ENCODE peak calls at places on chromosomes 2 and 18, in six cellular contexts. E, R, Y, F, D and H are unnamed samples.

GRCh38 chr2:74099271-74099670 is 48.4 kb downstream of the BOLA3 start:
- DNase-seq in E (no peak), R (no peak), Y (no peak), F (no peak), D (no peak), H (no peak)

GRCh38 chr18:10687161-10687925 is 161.5 kb downstream of the NAPG start:
- DNase-seq in E (no peak), R (no peak), Y (no peak), F (no peak), D (no peak), H (no peak)

GRCh38 chr2:735670-736218 is 58.5 kb upstream of the TMEM18 start:
- DNase-seq in E (no peak), R (no peak), Y (no peak), F (no peak), D (no peak), H (no peak)

GRCh38 chr2:116513991-116514390 is 1300.5 kb upstream of the DDX18 start:
- DNase-seq in E (no peak), R (no peak), Y (no peak), F (no peak), D (no peak), H (no peak)

GRCh38 chr2:190970170-190970569 is 43.8 kb downstream of the STAT1 start:
- DNase-seq in E (no peak), R (no peak), Y (no peak), F (no peak), D (no peak), H (no peak)

GRCh38 chr2:210000464-210001324 is 1.7 kb upstream of the RPE start:
- DNase-seq in E (no peak), R (no peak), Y (no peak), F (no peak), D (no peak), H (no peak)

GRCh38 chr2:152062130-152063091 is 36.4 kb downstream of the CACNB4 start:
- DNase-seq in E (no peak), R (peak; percentile 39), Y (no peak), F (no peak), D (no peak), H (no peak)

GRCh38 chr2:1405124-1405523 is 8.1 kb upstream of the TPO start:
- DNase-seq in E (no peak), R (no peak), Y (no peak), F (no peak), D (no peak), H (no peak)

GRCh38 chr18:14945286-14945685 is 197.3 kb downstream of the ANKRD30B start:
- DNase-seq in E (no peak), R (no peak), Y (no peak), F (peak; percentile 17), D (no peak), H (no peak)

GRCh38 chr2:236103981-236104380 is 64.2 kb downstream of the GBX2 start:
- DNase-seq in E (no peak), R (no peak), Y (no peak), F (no peak), D (no peak), H (no peak)

GRCh38 chr2:63581266-63581961 is 6.9 kb downstream of the WDPCP start:
- DNase-seq in E (peak; percentile 61), R (no peak), Y (peak; percentile 66), F (no peak), D (no peak), H (no peak)

GRCh38 chr2:64482765-64483504 is 29.0 kb downstream of the LGALSL start:
- DNase-seq in E (no peak), R (no peak), Y (no peak), F (no peak), D (no peak), H (peak; percentile 94)

GRCh38 chr2:99878951-99879350 is 263.4 kb downstream of the AFF3 start:
- DNase-seq in E (no peak), R (no peak), Y (peak; percentile 84), F (no peak), D (no peak), H (no peak)

GRCh38 chr2:219451626-219452360 is 17.1 kb downstream of the SPEG start:
- DNase-seq in E (peak; percentile 78), R (no peak), Y (no peak), F (no peak), D (no peak), H (no peak)

GRCh38 chr2:150424361-150424760 is 63.1 kb downstream of the RND3 start:
- DNase-seq in E (no peak), R (no peak), Y (peak; percentile 54), F (no peak), D (no peak), H (no peak)

GRCh38 chr2:86185517-86186212 is 9.6 kb downstream of the IMMT start:
- DNase-seq in E (no peak), R (no peak), Y (peak; percentile 16), F (no peak), D (no peak), H (no peak)

GRCh38 chr18:42328931-42329330 is 373.9 kb downstream of the PIK3C3 start:
- DNase-seq in E (no peak), R (no peak), Y (no peak), F (no peak), D (no peak), H (no peak)

GRCh38 chr2:96233880-96234316 is 25.3 kb upstream of the STARD7 start:
- DNase-seq in E (no peak), R (peak; percentile 81), Y (no peak), F (no peak), D (no peak), H (no peak)

GRCh38 chr2:146661494-146662096 is 1183.2 kb upstream of the ACVR2A start:
- DNase-seq in E (no peak), R (peak; percentile 16), Y (peak; percentile 56), F (no peak), D (no peak), H (no peak)

GRCh38 chr2:109435866-109436634 is 177.7 kb downstream of the SEPTIN10 start:
- DNase-seq in E (peak; percentile 74), R (no peak), Y (no peak), F (no peak), D (no peak), H (no peak)

GRCh38 chr2:9699139-9699823 is 68.5 kb upstream of the YWHAQ start:
- DNase-seq in E (no peak), R (no peak), Y (no peak), F (no peak), D (no peak), H (no peak)

GRCh38 chr2:175864131-175864728 is 137.8 kb downstream of the LNPK start:
- DNase-seq in E (no peak), R (no peak), Y (no peak), F (no peak), D (no peak), H (no peak)
- TF ChIP-seq CTCF in E (no peak), R (no peak), Y (no peak), F (no peak), D (no peak), H (no peak)

GRCh38 chr2:240298316-240298790 is 137.1 kb upstream of the GPC1 start:
- DNase-seq in E (no peak), R (no peak), Y (no peak), F (no peak), D (no peak), H (no peak)

GRCh38 chr2:240300261-240300821 is 135.1 kb upstream of the GPC1 start:
- DNase-seq in E (peak; percentile 46), R (no peak), Y (no peak), F (peak; percentile 37), D (peak; percentile 28), H (no peak)

GRCh38 chr2:240297553-240298315 is 137.7 kb upstream of the GPC1 start:
- DNase-seq in E (peak; percentile 56), R (no peak), Y (no peak), F (no peak), D (no peak), H (no peak)

GRCh38 chr2:240299710-240300068 is 135.8 kb upstream of the GPC1 start:
- DNase-seq in E (peak; percentile 53), R (no peak), Y (no peak), F (peak; percentile 27), D (peak; percentile 27), H (no peak)

DNA sequence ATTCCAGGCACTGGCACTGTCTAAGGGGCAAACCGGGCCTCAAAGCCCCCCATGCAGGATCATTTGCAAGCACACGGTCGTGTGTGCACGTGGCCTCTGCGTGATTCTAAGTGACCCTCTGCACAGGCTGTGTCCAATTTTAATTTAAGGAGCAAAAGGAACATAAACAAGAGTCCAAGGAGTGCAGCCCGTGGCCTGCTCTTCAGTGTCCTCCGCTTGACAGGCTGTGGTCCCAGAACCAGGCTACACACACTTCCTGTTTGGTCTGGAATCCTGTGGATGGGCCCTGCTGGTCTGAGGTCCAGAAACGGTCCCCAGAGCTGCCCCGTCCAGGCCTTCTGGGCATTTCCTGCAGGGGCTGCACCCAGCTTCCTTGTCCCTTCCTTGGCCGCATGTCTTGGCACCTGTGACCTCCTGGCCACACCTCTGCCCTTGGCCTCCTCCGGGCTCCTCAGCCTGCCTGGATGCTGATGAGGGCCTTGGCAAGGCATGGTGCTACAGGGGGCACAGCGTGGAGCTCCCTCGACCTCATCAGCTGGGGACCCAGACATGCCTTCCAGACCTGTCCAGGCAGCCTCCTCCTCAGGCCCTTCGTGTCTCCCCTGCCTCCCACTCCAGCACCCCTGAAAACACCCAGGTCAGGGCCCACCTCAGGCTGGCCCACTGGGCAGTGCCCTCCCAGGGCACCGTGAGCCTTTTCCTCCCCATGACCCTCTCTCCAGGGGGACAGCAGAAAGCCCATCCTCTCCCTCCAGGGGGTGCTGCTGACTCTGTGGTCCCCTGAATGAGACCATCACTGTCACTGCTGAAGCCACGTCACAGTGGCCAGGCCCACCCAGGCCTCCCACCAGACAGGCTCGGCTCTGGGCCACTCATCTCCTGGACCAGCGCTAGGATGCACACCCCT is 136.4 kb upstream of the GPC1 start:
- DNase-seq in E (peak; percentile 47), R (no peak), Y (no peak), F (no peak), D (no peak), H (no peak)
- TF ChIP-seq CTCF in E (no peak), R (no peak), Y (no peak), F (no peak), D (no peak), H (no peak)

DNA sequence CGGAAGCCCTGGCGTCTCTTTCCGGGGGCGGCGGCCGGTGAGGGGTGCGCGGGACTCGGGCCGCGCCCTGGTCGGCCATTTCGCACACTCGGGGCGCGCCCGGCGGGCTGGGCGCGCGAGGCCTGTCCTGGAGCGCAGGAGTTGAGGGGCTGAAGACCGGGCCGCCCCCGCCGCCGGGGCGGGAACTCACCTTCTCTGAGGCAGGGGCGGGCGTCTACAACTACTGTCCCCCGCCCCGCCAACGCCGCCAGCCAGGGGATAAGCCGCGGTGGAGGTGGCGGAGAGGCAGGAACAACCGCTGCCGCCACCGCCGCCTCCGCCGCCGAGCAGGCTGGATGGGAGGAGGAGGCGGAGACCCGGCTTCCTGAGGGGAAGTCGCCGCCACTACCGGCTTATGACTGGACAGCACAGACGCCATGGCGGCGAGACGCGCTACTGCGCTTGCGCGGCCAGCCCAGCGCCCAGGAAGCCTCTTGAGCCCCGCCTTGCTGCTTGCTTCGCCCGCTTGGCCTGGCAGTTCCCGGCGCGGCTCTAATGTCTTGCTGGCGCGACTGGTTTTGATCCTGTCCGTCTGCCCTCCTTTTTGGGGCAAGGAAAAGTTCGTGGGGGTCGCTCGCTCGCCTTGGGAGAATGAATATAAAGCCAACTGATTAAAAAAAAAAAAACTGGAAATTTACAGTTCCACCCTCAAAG is at the start of gene KRCC1:
- DNase-seq in E (peak; percentile 93), R (peak; percentile 99), Y (peak; percentile 88), F (peak; percentile 96), D (peak; percentile 96), H (peak; percentile 91)
- TF ChIP-seq CTCF in E (peak; percentile 34), R (no peak), Y (no peak), F (no peak), D (no peak), H (no peak)

DNA sequence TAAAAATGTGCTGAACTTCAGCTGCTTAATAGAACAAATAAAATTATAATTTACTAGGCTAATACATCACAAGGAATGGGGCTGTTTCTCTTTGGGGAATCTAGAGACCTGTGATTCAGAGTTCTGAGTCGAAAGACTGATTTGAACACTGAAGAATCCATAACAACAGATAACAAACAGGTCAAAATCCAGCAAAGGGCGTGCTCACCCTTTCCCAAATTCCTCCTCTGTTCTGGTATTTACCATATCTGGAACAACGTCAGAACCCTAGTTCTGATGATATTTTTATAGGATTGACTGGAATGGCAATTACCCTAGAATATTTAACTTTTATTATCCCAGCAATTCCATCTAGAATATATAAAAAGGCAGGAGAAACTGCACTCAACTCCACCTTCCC is 66.0 kb upstream of the ITGA6 start:
- DNase-seq in E (no peak), R (no peak), Y (no peak), F (no peak), D (no peak), H (no peak)
- TF ChIP-seq CTCF in E (no peak), R (no peak), Y (no peak), F (no peak), D (no peak), H (no peak)